ENCODE peak calls at places on chromosomes 16 and 17, in eight cellular contexts. C is HFFc6, S is AG04449, P is mucosa of descending colon, I is cardiac fibroblast, F is GM10248, Q is RWPE2, M is breast epithelium. V is an unnamed sample.

GRCh38 chr17:5788266-5788900 is 204.1 kb upstream of the NLRP1 start:
- DNase-seq in C (peak; percentile 71), S (no peak), P (no peak), I (no peak), F (no peak), Q (no peak), M (no peak), V (no peak)

GRCh38 chr17:46191332-46192210 is 1.7 kb downstream of the KANSL1 start:
- DNase-seq in C (peak; percentile 11), S (no peak), P (no peak), I (peak; percentile 23), F (peak; percentile 34), Q (no peak), M (no peak), V (no peak)

GRCh38 chr16:68249361-68249760 is 4.2 kb downstream of the PLA2G15 start:
- DNase-seq in C (no peak), S (no peak), P (no peak), I (no peak), F (no peak), Q (no peak), M (no peak), V (no peak)

GRCh38 chr17:81684442-81684911 is 666 bp downstream of the HGS start:
- DNase-seq in C (peak; percentile 80), S (peak; percentile 24), P (no peak), I (no peak), F (no peak), Q (no peak), M (no peak), V (no peak)

GRCh38 chr16:87765473-87765775 is 362 bp downstream of the KLHDC4 start:
- DNase-seq in C (no peak), S (no peak), P (no peak), I (no peak), F (peak; percentile 41), Q (no peak), M (no peak), V (no peak)

GRCh38 chr16:3264137-3265036 is 8.0 kb upstream of the MEFV start:
- DNase-seq in C (peak; percentile 99), S (peak; percentile 85), P (peak; percentile 97), I (peak; percentile 99), F (peak; percentile 98), Q (peak; percentile 99), M (peak; percentile 97), V (peak; percentile 95)

GRCh38 chr16:66300501-66300900 is 66.0 kb upstream of the CDH5 start:
- DNase-seq in C (no peak), S (no peak), P (no peak), I (no peak), F (no peak), Q (no peak), M (no peak), V (no peak)

GRCh38 chr16:55297062-55297909 is 26.7 kb upstream of the IRX6 start:
- DNase-seq in C (no peak), S (no peak), P (no peak), I (no peak), F (no peak), Q (peak; percentile 77), M (no peak), V (no peak)

GRCh38 chr17:50853015-50853615 is 13.0 kb downstream of the TOB1 start:
- DNase-seq in C (no peak), S (no peak), P (no peak), I (no peak), F (no peak), Q (no peak), M (no peak), V (no peak)

GRCh38 chr17:19660219-19660870 is 11.8 kb downstream of the ALDH3A2 start:
- DNase-seq in C (no peak), S (no peak), P (no peak), I (no peak), F (no peak), Q (no peak), M (no peak), V (no peak)

GRCh38 chr17:32303861-32304288 is 38.1 kb downstream of the C17orf75 start:
- DNase-seq in C (no peak), S (no peak), P (no peak), I (no peak), F (no peak), Q (no peak), M (no peak), V (no peak)

GRCh38 chr16:8963010-8963824 is 489 bp downstream of the USP7 start:
- DNase-seq in C (no peak), S (no peak), P (peak; percentile 60), I (no peak), F (no peak), Q (no peak), M (no peak), V (no peak)

GRCh38 chr17:18992454-18993130 is 12.0 kb downstream of the FAM83G start:
- DNase-seq in C (no peak), S (no peak), P (peak; percentile 48), I (no peak), F (peak; percentile 52), Q (no peak), M (no peak), V (peak; percentile 26)

GRCh38 chr16:89004209-89004831 is 27.3 kb upstream of the CBFA2T3 start:
- DNase-seq in C (peak; percentile 4), S (no peak), P (peak; percentile 20), I (peak; percentile 34), F (peak; percentile 59), Q (peak; percentile 61), M (no peak), V (no peak)
- TF ChIP-seq CTCF in C (no peak), S (no peak), P (no peak), I (no peak), F (no peak), Q (no peak), M (no peak), V (no peak)

DNA sequence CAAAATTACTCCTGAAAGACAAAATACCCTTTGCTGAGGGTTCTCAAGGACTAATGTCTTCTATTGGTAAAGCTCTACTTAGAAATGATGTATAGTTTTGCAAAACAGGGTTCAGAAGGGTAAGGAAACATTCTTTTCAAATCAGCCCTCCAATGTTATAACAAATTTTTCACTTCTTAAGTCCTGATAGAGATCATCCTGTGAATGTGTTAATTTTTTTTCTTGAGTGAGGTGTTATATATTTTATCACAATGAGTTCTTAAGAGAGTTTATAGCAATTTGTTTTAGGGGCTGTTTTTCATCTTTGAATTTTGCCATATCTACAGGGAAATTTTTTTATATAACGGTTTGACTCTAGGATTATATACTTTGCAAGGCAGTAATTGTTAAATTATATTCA is 29.5 kb downstream of the CYB5B start:
- DNase-seq in C (no peak), S (no peak), P (no peak), I (no peak), F (no peak), Q (no peak), M (no peak), V (no peak)
- TF ChIP-seq CTCF in C (no peak), S (no peak), P (no peak), I (no peak), F (no peak), Q (no peak), M (no peak), V (no peak)

GRCh38 chr16:70476272-70477020 is 22.1 kb downstream of the FCSK start:
- DNase-seq in C (peak; percentile 76), S (peak; percentile 40), P (no peak), I (peak; percentile 65), F (peak; percentile 94), Q (no peak), M (no peak), V (no peak)
- TF ChIP-seq CTCF in C (no peak), S (no peak), P (no peak), I (no peak), F (no peak), Q (no peak), M (no peak), V (no peak)

GRCh38 chr16:70438983-70439862 is at the start of gene ST3GAL2:
- DNase-seq in C (peak; percentile 81), S (no peak), P (peak; percentile 94), I (peak; percentile 97), F (peak; percentile 96), Q (peak; percentile 94), M (peak; percentile 87), V (peak; percentile 90)
- TF ChIP-seq CTCF in C (peak; percentile 56), S (peak; percentile 38), P (no peak), I (peak; percentile 4), F (no peak), Q (no peak), M (no peak), V (no peak)

GRCh38 chr16:31009894-31010293 is 544 bp downstream of the STX1B start:
- DNase-seq in C (no peak), S (no peak), P (no peak), I (no peak), F (no peak), Q (no peak), M (no peak), V (no peak)
- TF ChIP-seq CTCF in C (peak; percentile 57), S (no peak), P (no peak), I (no peak), F (peak; percentile 9), Q (no peak), M (no peak), V (no peak)

DNA sequence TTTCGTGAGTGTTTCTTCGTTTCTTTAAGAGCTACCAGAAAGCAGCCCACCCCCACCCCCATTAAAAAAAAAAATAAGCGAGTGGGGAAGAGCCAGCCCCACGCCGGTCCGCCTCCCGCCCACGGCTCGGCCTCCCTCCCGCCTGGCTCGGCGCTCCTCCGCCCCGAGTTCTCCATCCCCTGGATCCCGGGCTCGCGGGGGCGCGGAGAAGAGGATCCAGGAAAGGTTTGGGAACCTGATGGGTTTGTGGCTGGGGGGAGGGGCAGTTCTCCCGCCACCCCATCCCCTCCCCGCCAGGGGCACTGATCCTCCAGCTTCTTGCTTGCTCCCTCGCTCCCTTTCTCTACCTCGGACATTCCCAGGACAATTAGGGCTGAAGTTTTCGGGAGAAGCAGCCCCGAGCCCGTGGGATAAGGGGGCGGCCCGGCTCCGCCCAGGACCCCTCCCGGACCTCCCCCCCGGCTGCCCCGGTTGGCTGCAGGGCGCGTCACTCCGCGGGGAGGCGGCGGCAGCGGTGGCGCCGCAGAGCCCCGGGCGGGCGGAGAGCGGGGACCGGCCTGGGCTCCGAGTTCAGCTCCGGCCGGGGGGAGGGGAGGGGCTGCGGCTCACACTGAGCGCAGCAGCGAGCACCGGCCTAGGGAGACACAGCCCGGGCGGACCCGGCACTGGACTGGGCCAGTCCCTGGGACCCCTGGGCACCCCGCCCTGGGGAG is 1.0 kb upstream of the SALL1 start:
- DNase-seq in C (peak; percentile 82), S (no peak), P (peak; percentile 63), I (peak; percentile 89), F (no peak), Q (no peak), M (no peak), V (no peak)
- TF ChIP-seq CTCF in C (peak; percentile 42), S (no peak), P (no peak), I (no peak), F (no peak), Q (no peak), M (no peak), V (no peak)